ENCODE peak calls at places on chromosomes 5 and 9, in six cellular contexts. One of them, this sample, is unnamed.

GRCh38 chr5:72271696-72272095 is 48.3 kb downstream of the MRPS27 start:
- DNase-seq in ascending aorta: no peak
- DNase-seq in caudate nucleus: no peak
- DNase-seq in gastrocnemius medialis: no peak
- DNase-seq in amygdala: no peak
- DNase-seq in tibial nerve: no peak
- DNase-seq in this sample: no peak

GRCh38 chr9:134550584-134550983 is 91.0 kb upstream of the COL5A1 start:
- DNase-seq in ascending aorta: no peak
- DNase-seq in caudate nucleus: no peak
- DNase-seq in gastrocnemius medialis: no peak
- DNase-seq in amygdala: no peak
- DNase-seq in tibial nerve: no peak
- DNase-seq in this sample: no peak

GRCh38 chr9:90024419-90024818 is 419.6 kb downstream of the GADD45G start:
- DNase-seq in ascending aorta: no peak
- DNase-seq in caudate nucleus: no peak
- DNase-seq in gastrocnemius medialis: no peak
- DNase-seq in amygdala: no peak
- DNase-seq in tibial nerve: no peak
- DNase-seq in this sample: no peak

GRCh38 chr9:121914604-121915303 is 178.4 kb downstream of the TTLL11 start:
- DNase-seq in ascending aorta: no peak
- DNase-seq in caudate nucleus: no peak
- DNase-seq in gastrocnemius medialis: no peak
- DNase-seq in amygdala: no peak
- DNase-seq in tibial nerve: no peak
- DNase-seq in this sample: no peak

GRCh38 chr5:134349463-134349862 is 17.5 kb downstream of the CDKL3 start:
- DNase-seq in ascending aorta: no peak
- DNase-seq in caudate nucleus: no peak
- DNase-seq in gastrocnemius medialis: no peak
- DNase-seq in amygdala: no peak
- DNase-seq in tibial nerve: no peak
- DNase-seq in this sample: no peak

GRCh38 chr9:122389799-122390481 is 19.1 kb downstream of the PTGS1 start:
- DNase-seq in ascending aorta: peak
- DNase-seq in caudate nucleus: no peak
- DNase-seq in gastrocnemius medialis: no peak
- DNase-seq in amygdala: no peak
- DNase-seq in tibial nerve: no peak
- DNase-seq in this sample: no peak

GRCh38 chr9:3777137-3777536 is 251.3 kb upstream of the RFX3 start:
- DNase-seq in ascending aorta: no peak
- DNase-seq in caudate nucleus: no peak
- DNase-seq in gastrocnemius medialis: no peak
- DNase-seq in amygdala: no peak
- DNase-seq in tibial nerve: no peak
- DNase-seq in this sample: no peak

GRCh38 chr5:161256957-161257356 is 289.6 kb downstream of the GABRB2 start:
- DNase-seq in ascending aorta: no peak
- DNase-seq in caudate nucleus: no peak
- DNase-seq in gastrocnemius medialis: no peak
- DNase-seq in amygdala: no peak
- DNase-seq in tibial nerve: no peak
- DNase-seq in this sample: no peak

GRCh38 chr5:159616967-159617366 is 286.7 kb upstream of the IL12B start:
- DNase-seq in ascending aorta: no peak
- DNase-seq in caudate nucleus: no peak
- DNase-seq in gastrocnemius medialis: no peak
- DNase-seq in amygdala: no peak
- DNase-seq in tibial nerve: no peak
- DNase-seq in this sample: no peak